ENCODE peak calls at places on chromosome 10, in four cellular contexts. Y is kidney; B is psoas muscle; O is CD8-positive, alpha-beta T cell. E is an unnamed sample.

GRCh38 chr10:36126076-36126475 is 484.0 kb upstream of the FZD8 start:
- DNase-seq in Y (no peak), B (no peak), O (no peak), E (no peak)

GRCh38 chr10:11824825-11825224 is 1.7 kb downstream of the PROSER2 start:
- DNase-seq in B (no peak), Y (no peak), O (no peak), E (no peak)

GRCh38 chr10:52319926-52320325 is 5.8 kb downstream of the DKK1 start:
- DNase-seq in O (no peak), B (no peak), Y (no peak), E (no peak)

GRCh38 chr10:21989453-21990154 is 13.9 kb downstream of the DNAJC1 start:
- DNase-seq in O (peak; percentile 20), Y (peak; percentile 59), B (peak; percentile 52), E (peak; percentile 41)

GRCh38 chr10:3848005-3848767 is 63.2 kb upstream of the KLF6 start:
- DNase-seq in Y (no peak), O (no peak), B (no peak), E (no peak)

GRCh38 chr10:20615395-20615794 is 281.7 kb downstream of the NEBL start:
- DNase-seq in Y (no peak), O (no peak), B (no peak), E (no peak)

GRCh38 chr10:125084191-125085186 is 75.9 kb downstream of the CTBP2 start:
- DNase-seq in B (peak; percentile 84), O (no peak), Y (peak; percentile 92), E (no peak)

GRCh38 chr10:127649642-127650041 is 87.3 kb upstream of the FOXI2 start:
- DNase-seq in Y (no peak), B (no peak), O (no peak), E (no peak)

GRCh38 chr10:86889997-86890396 is 67.4 kb downstream of the MMRN2 start:
- DNase-seq in Y (no peak), O (no peak), B (no peak), E (no peak)

DNA sequence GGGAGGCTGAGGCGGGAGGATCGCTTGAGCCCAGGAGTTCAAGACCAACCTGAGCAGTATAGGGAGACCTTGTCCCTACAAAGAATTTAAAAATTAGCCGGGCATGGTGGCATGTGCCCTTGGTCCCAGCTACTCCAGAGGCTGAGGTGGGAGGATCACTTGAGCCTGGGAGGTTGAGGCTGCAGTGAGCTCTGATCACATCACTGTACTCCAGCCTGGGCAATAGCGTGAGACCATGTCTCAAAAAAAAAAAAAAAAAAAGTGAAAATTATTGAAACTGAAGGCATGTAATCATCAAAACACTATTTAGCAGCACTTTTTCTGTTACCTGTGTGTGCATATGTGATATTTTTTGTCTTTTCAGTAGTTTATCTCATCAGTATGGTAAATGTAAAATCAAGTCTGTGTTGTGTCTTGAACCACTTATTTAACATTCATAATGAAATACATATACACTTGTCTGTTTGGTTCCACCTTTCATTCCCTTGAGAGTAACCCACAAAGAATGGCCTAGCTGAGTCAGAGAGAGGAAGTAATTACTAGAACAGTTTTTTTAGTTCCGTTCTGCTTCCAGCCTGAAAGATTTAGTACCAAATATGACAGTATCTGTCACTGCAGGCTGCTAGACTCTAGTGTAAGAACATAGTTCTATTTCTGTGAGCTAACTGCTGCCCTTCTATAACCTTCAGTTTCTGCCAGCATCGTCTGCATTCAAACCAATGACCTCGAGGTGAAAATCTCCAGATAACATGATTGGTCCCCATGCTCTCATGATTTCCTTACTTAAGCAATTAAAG is 68.6 kb downstream of the MMRN2 start:
- DNase-seq in B (no peak), Y (no peak), O (no peak), E (peak; percentile 27)
- H3K4me3 ChIP-seq in B (no peak overlapping the region), Y (no peak overlapping the region), O (no peak overlapping the region), E (no peak overlapping the region)

DNA sequence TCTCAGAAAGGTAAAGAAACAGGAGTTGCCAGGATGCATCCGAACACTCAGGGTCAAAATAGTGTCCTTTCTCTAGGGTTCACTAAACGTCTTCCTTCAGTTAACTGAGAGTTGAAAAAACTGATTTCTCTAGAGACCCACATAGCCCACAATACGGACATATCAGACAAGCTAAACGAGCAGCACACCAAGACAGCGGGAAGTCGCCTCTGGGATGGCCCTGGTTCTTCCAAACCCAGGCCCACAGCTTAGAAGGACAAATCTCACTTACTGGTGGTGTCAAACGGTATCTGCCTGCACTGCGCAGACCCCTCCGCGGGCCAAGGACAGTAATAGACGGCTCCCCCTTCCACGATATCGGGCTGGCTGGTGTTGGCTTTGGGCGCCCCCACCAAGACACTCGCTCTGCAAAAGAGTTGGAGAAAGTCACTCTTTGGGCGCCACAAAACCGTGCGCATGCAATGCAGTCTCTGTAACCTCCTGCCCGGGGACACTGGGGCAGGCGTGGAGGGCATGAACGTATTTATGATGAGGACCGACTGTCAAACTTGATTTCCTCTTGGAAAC is 1.1 kb downstream of the ITGA8 start:
- DNase-seq in O (no peak), B (no peak), Y (no peak), E (no peak)
- H3K4me3 ChIP-seq in O (no peak overlapping the region), B (peak overlapping the region; percentile 62), Y (peak overlapping the region; percentile 70), E (no peak overlapping the region)

GRCh38 chr10:50636576-50636975 is 12.8 kb upstream of the SGMS1 start:
- DNase-seq in B (no peak), O (no peak), Y (no peak), E (peak; percentile 34)
- H3K4me3 ChIP-seq in B (no peak overlapping the region), O (peak overlapping the region; percentile 20), Y (no peak overlapping the region), E (no peak overlapping the region)

GRCh38 chr10:110221721-110222261 is 14.4 kb downstream of the MXI1 start:
- DNase-seq in B (peak; percentile 87), Y (peak; percentile 88), O (peak; percentile 76), E (peak; percentile 39)
- H3K4me3 ChIP-seq in B (peak overlapping the region; percentile 52), Y (peak overlapping the region; percentile 33), O (peak overlapping the region; percentile 24), E (no peak overlapping the region)

GRCh38 chr10:18501198-18501597 is 150.2 kb downstream of the NSUN6 start:
- DNase-seq in B (no peak), O (no peak), Y (no peak), E (no peak)

GRCh38 chr10:18497955-18498354 is 153.4 kb downstream of the NSUN6 start:
- DNase-seq in O (no peak), B (no peak), Y (no peak), E (no peak)

GRCh38 chr10:18500576-18500975 is 150.8 kb downstream of the NSUN6 start:
- DNase-seq in B (no peak), O (no peak), Y (no peak), E (no peak)

GRCh38 chr10:18504161-18504560 is 147.2 kb downstream of the NSUN6 start:
- DNase-seq in B (no peak), Y (no peak), O (no peak), E (no peak)

DNA sequence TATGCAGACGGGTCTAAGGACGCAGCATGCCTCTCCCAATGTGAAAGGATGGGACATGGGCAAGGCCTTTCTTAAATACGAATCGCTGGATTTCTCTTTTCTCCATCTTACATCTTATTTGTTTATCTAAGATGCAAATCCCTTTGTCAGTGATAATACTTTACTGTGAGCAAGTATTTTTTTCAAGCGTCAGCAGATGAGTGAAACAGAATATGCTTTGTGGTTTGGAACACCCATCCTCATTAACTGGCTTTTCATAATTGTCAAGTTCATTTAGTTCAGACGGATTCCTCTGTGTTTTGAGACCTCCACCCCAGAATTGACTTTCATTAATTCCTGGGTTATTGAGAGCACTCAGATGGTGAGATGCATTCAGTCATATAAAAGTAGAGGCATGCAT is 149.8 kb downstream of the NSUN6 start:
- DNase-seq in Y (no peak), O (no peak), B (no peak), E (no peak)
- H3K4me3 ChIP-seq in Y (no peak overlapping the region), O (no peak overlapping the region), B (no peak overlapping the region), E (no peak overlapping the region)

GRCh38 chr10:116555882-116556281 is 10.2 kb downstream of the PNLIP start:
- DNase-seq in B (no peak), O (no peak), Y (no peak), E (no peak)

GRCh38 chr10:116557305-116557880 is 11.7 kb downstream of the PNLIP start:
- DNase-seq in O (no peak), B (no peak), Y (no peak), E (no peak)

GRCh38 chr10:116548301-116548700 is 2.6 kb downstream of the PNLIP start:
- DNase-seq in Y (no peak), B (no peak), O (no peak), E (no peak)

GRCh38 chr10:116554628-116555027 is 8.9 kb downstream of the PNLIP start:
- DNase-seq in B (no peak), O (no peak), Y (no peak), E (no peak)

GRCh38 chr10:116553378-116553980 is 7.7 kb downstream of the PNLIP start:
- DNase-seq in Y (no peak), B (no peak), O (no peak), E (no peak)
- H3K4me3 ChIP-seq in Y (no peak overlapping the region), B (no peak overlapping the region), O (no peak overlapping the region), E (no peak overlapping the region)

GRCh38 chr10:96269438-96270300 is 1.7 kb downstream of the BLNK start:
- DNase-seq in Y (no peak), O (no peak), B (no peak), E (no peak)
- H3K4me3 ChIP-seq in Y (peak overlapping the region; percentile 61), O (no peak overlapping the region), B (peak overlapping the region; percentile 41), E (no peak overlapping the region)

GRCh38 chr10:29590598-29591415 is 44.0 kb downstream of the SVIL start:
- DNase-seq in O (peak; percentile 18), Y (no peak), B (no peak), E (peak; percentile 81)
- H3K4me3 ChIP-seq in O (no peak overlapping the region), Y (no peak overlapping the region), B (peak overlapping the region; percentile 40), E (peak overlapping the region; percentile 9)

GRCh38 chr10:132971448-132972148 is 29.2 kb upstream of the CFAP46 start:
- DNase-seq in Y (no peak), B (peak; percentile 48), O (no peak), E (no peak)
- H3K4me3 ChIP-seq in Y (no peak overlapping the region), B (no peak overlapping the region), O (no peak overlapping the region), E (no peak overlapping the region)